ENCODE peak calls at places on chromosomes 6 and 20, in six cellular contexts. B is GOT3; Z is RPMI7951; V is stimulated activated naive CD8-positive, alpha-beta T cell treated with anti-CD3 and anti-CD28 coated beads, Interleukin-15, amount 100 ng/mL, for 72 hours; W is NCI-H1092 treated with DMSO at 0.1 percent for 48 hours; X is AG09319. D is an unnamed sample.

GRCh38 chr6:169700296-169700695 is 1.5 kb downstream of the WDR27 start:
- DNase-seq in Z (peak), W (no peak), V (no peak), B (no peak), X (no peak), D (no peak)

GRCh38 chr6:134722996-134723871 is 226.7 kb downstream of the ALDH8A1 start:
- DNase-seq in Z (no peak), X (no peak), W (no peak), V (no peak), B (no peak), D (no peak)

GRCh38 chr6:68880050-68880449 is 245.0 kb downstream of the ADGRB3 start:
- DNase-seq in B (no peak), Z (no peak), W (no peak), X (no peak), V (no peak), D (no peak)

GRCh38 chr20:37945034-37945660 is 42.2 kb downstream of the VSTM2L start:
- DNase-seq in Z (no peak), B (no peak), V (no peak), X (no peak), W (peak), D (no peak)

GRCh38 chr6:88843040-88843439 is 120.4 kb downstream of the RNGTT start:
- DNase-seq in B (no peak), W (no peak), V (no peak), X (peak), Z (peak), D (no peak)

GRCh38 chr6:44925100-44925739 is 402.9 kb upstream of the RUNX2 start:
- DNase-seq in Z (peak), X (no peak), W (no peak), B (no peak), V (no peak), D (no peak)

GRCh38 chr20:37990571-37991151 is 42.6 kb downstream of the TTI1 start:
- DNase-seq in Z (peak), W (no peak), B (no peak), V (peak), X (no peak), D (no peak)

GRCh38 chr20:48627737-48628128 is 200.1 kb downstream of the PREX1 start:
- DNase-seq in B (no peak), V (no peak), W (no peak), Z (no peak), X (no peak), D (no peak)

GRCh38 chr6:52975580-52975979 is 19.5 kb downstream of the GSTA4 start:
- DNase-seq in V (no peak), Z (peak), W (no peak), X (peak), B (no peak), D (no peak)

GRCh38 chr6:168134399-168135201 is 55.6 kb upstream of the FRMD1 start:
- DNase-seq in B (no peak), Z (no peak), W (no peak), X (no peak), V (no peak), D (no peak)

GRCh38 chr6:170030284-170031095 is 260.4 kb downstream of the DLL1 start:
- DNase-seq in V (no peak), W (no peak), Z (no peak), X (no peak), B (no peak), D (no peak)

GRCh38 chr6:158492881-158493280 is 67.0 kb upstream of the TMEM181 start:
- DNase-seq in V (no peak), Z (no peak), W (no peak), B (no peak), X (no peak), D (no peak)

GRCh38 chr20:39429716-39430115 is 467.6 kb downstream of the DHX35 start:
- DNase-seq in W (peak), Z (peak), B (no peak), X (no peak), V (no peak), D (no peak)

GRCh38 chr6:157627195-157627966 is 195.7 kb upstream of the SNX9 start:
- DNase-seq in X (no peak), B (no peak), V (no peak), Z (no peak), W (no peak), D (no peak)

GRCh38 chr6:3361312-3362037 is 95.4 kb downstream of the SLC22A23 start:
- DNase-seq in B (no peak), Z (no peak), X (no peak), V (no peak), W (no peak), D (no peak)

GRCh38 chr6:1575213-1576041 is 34.3 kb upstream of the FOXC1 start:
- DNase-seq in X (no peak), V (no peak), Z (peak), W (no peak), B (no peak), D (no peak)

GRCh38 chr6:62150048-62150663 is 135.9 kb downstream of the KHDRBS2 start:
- DNase-seq in X (no peak), Z (peak), W (peak), B (no peak), V (no peak), D (no peak)

GRCh38 chr6:118650500-118651281 is 700 bp downstream of the CEP85L start:
- DNase-seq in V (peak), Z (peak), W (peak), X (no peak), B (no peak), D (no peak)

GRCh38 chr6:18387061-18387721 is at the start of gene RNF144B:
- DNase-seq in X (no peak), W (peak), B (no peak), Z (peak), V (peak), D (peak)

GRCh38 chr20:49987015-49987867 is 4.5 kb downstream of the SNAI1 start:
- DNase-seq in X (no peak), W (no peak), Z (no peak), B (no peak), V (no peak), D (no peak)

GRCh38 chr6:156775717-156776116 is 1.5 kb upstream of the ARID1B start:
- DNase-seq in Z (no peak), X (no peak), V (no peak), W (no peak), B (no peak), D (no peak)

GRCh38 chr6:70479236-70479635 is 65.9 kb downstream of the FAM135A start:
- DNase-seq in B (no peak), Z (no peak), X (no peak), W (peak), V (no peak), D (no peak)

GRCh38 chr6:20952605-20953004 is 418.3 kb downstream of the CDKAL1 start:
- DNase-seq in Z (peak), V (no peak), X (peak), B (no peak), W (peak), D (no peak)

GRCh38 chr6:53290547-53291510 is 57.9 kb downstream of the ELOVL5 start:
- DNase-seq in V (no peak), W (no peak), Z (no peak), B (no peak), X (no peak), D (no peak)

GRCh38 chr6:163291622-163292021 is 122.9 kb upstream of the QKI start:
- DNase-seq in B (no peak), W (no peak), V (no peak), Z (peak), X (no peak), D (no peak)

GRCh38 chr6:43702522-43703440 is 15.2 kb upstream of the MRPS18A start:
- DNase-seq in X (peak), Z (peak), W (peak), V (no peak), B (peak), D (peak)

GRCh38 chr20:17453592-17453991 is 77.6 kb downstream of the BFSP1 start:
- DNase-seq in B (no peak), Z (no peak), X (no peak), W (no peak), V (no peak), D (no peak)

GRCh38 chr6:32969685-32970412 is 1.5 kb downstream of the BRD2 start:
- DNase-seq in W (peak), Z (peak), X (peak), V (peak), B (peak), D (peak)

D was measured in ascending aorta.